ENCODE peak calls at places on chromosomes 4 and X, in five cellular contexts. T, O, L, R and Z are unnamed samples.

GRCh38 chr4:5753366-5753765 is 42.4 kb downstream of the EVC start:
- DNase-seq in O (no peak), L (no peak), T (no peak), R (no peak), Z (no peak)

GRCh38 chrX:141879616-141880015 is 24.1 kb upstream of the MAGEC1 start:
- DNase-seq in T (no peak), L (no peak), O (no peak), R (no peak), Z (no peak)

GRCh38 chr4:74120086-74120485 is 21.1 kb upstream of the CXCL2 start:
- DNase-seq in O (no peak), R (no peak), T (no peak), L (no peak), Z (no peak)

GRCh38 chr4:74632634-74633033 is 161.7 kb downstream of the BTC start:
- DNase-seq in L (no peak), O (peak; percentile 36), R (peak; percentile 9), T (no peak), Z (no peak)

GRCh38 chrX:95754411-95754810 is 930.2 kb upstream of the DIAPH2 start:
- DNase-seq in T (no peak), R (no peak), O (no peak), L (no peak), Z (no peak)

GRCh38 chr4:26992657-26993361 is 132.2 kb downstream of the STIM2 start:
- DNase-seq in T (peak; percentile 20), O (no peak), L (peak; percentile 48), R (peak; percentile 75), Z (no peak)

GRCh38 chr4:38308728-38309315 is 348.6 kb downstream of the PTTG2 start:
- DNase-seq in R (no peak), T (no peak), L (no peak), O (no peak), Z (no peak)

GRCh38 chr4:108788731-108789130 is 25.9 kb upstream of the ETNPPL start:
- DNase-seq in L (no peak), T (no peak), O (no peak), R (no peak), Z (no peak)

GRCh38 chr4:131609039-131609438 is 1540.1 kb upstream of the PCDH10 start:
- DNase-seq in L (no peak), T (no peak), O (no peak), R (no peak), Z (no peak)

GRCh38 chr4:57114973-57115372 is 4.8 kb upstream of the IGFBP7 start:
- DNase-seq in T (no peak), L (no peak), O (no peak), R (no peak), Z (no peak)

GRCh38 chr4:6965329-6965728 is 55.7 kb downstream of the TBC1D14 start:
- DNase-seq in O (no peak), T (no peak), L (no peak), R (no peak), Z (no peak)

GRCh38 chr4:81905966-81906365 is 434.3 kb upstream of the RASGEF1B start:
- DNase-seq in O (no peak), T (peak; percentile 63), R (no peak), L (no peak), Z (no peak)

GRCh38 chr4:60296381-60296780 is 903.7 kb upstream of the ADGRL3 start:
- DNase-seq in O (no peak), T (no peak), L (no peak), R (no peak), Z (no peak)

GRCh38 chr4:181777518-181777917 is 465.7 kb upstream of the TENM3 start:
- DNase-seq in L (no peak), T (no peak), O (no peak), R (no peak), Z (no peak)

GRCh38 chr4:173257732-173258717 is 76.1 kb downstream of the HMGB2 start:
- DNase-seq in R (peak; percentile 61), L (peak; percentile 67), T (peak; percentile 75), O (peak; percentile 51), Z (no peak)

GRCh38 chr4:8265171-8265929 is 4.2 kb upstream of the HTRA3 start:
- DNase-seq in T (no peak), L (no peak), O (no peak), R (no peak), Z (no peak)

GRCh38 chr4:119589165-119589564 is 39.4 kb downstream of the PDE5A start:
- DNase-seq in R (no peak), L (no peak), O (no peak), T (no peak), Z (no peak)

GRCh38 chr4:66923081-66923865 is 622.0 kb downstream of the CENPC start:
- DNase-seq in T (no peak), O (no peak), L (no peak), R (no peak), Z (no peak)

GRCh38 chr4:52659016-52659721 is at the start of gene USP46:
- DNase-seq in T (peak; percentile 93), R (peak; percentile 81), L (peak; percentile 77), O (peak; percentile 84), Z (peak; percentile 63)

GRCh38 chr4:80202190-80202711 is 4.9 kb downstream of the PRDM8 start:
- DNase-seq in T (peak; percentile 86), O (peak; percentile 90), R (peak; percentile 81), L (peak; percentile 91), Z (peak; percentile 90)

GRCh38 chr4:81052119-81053068 is 21.9 kb downstream of the BMP3 start:
- DNase-seq in R (peak; percentile 28), T (peak; percentile 75), O (peak; percentile 63), L (no peak), Z (peak; percentile 71)

GRCh38 chr4:15906024-15906443 is 32.5 kb downstream of the FGFBP1 start:
- DNase-seq in T (peak; percentile 68), O (peak; percentile 84), L (no peak), R (no peak), Z (no peak)

GRCh38 chrX:116010939-116011338 is 159.6 kb upstream of the AGTR2 start:
- DNase-seq in R (no peak), T (no peak), L (no peak), O (no peak), Z (no peak)

GRCh38 chr4:78800965-78801364 is 24.8 kb downstream of the BMP2K start:
- DNase-seq in T (no peak), L (no peak), O (no peak), R (no peak), Z (no peak)

GRCh38 chr4:140579278-140579677 is 10.5 kb upstream of the UCP1 start:
- DNase-seq in T (no peak), R (no peak), L (no peak), O (no peak), Z (no peak)

GRCh38 chr4:102594000-102594399 is 92.8 kb downstream of the NFKB1 start:
- DNase-seq in T (no peak), O (no peak), L (no peak), R (no peak), Z (no peak)

GRCh38 chr4:545612-546011 is 30.5 kb downstream of the TMEM271 start:
- DNase-seq in T (no peak), L (no peak), O (no peak), R (no peak), Z (no peak)

GRCh38 chr4:186200436-186201409 is 9.4 kb downstream of the CYP4V2 start:
- DNase-seq in R (no peak), L (no peak), T (no peak), O (no peak), Z (no peak)

GRCh38 chr4:186203391-186203802 is 12.0 kb downstream of the CYP4V2 start:
- DNase-seq in O (no peak), T (peak; percentile 14), L (no peak), R (no peak), Z (no peak)

GRCh38 chr4:186204103-186204559 is 12.8 kb downstream of the CYP4V2 start:
- DNase-seq in O (no peak), T (no peak), R (no peak), L (no peak), Z (no peak)

GRCh38 chr4:186202490-186203140 is 11.2 kb downstream of the CYP4V2 start:
- DNase-seq in R (no peak), O (no peak), L (no peak), T (no peak), Z (no peak)

DNA sequence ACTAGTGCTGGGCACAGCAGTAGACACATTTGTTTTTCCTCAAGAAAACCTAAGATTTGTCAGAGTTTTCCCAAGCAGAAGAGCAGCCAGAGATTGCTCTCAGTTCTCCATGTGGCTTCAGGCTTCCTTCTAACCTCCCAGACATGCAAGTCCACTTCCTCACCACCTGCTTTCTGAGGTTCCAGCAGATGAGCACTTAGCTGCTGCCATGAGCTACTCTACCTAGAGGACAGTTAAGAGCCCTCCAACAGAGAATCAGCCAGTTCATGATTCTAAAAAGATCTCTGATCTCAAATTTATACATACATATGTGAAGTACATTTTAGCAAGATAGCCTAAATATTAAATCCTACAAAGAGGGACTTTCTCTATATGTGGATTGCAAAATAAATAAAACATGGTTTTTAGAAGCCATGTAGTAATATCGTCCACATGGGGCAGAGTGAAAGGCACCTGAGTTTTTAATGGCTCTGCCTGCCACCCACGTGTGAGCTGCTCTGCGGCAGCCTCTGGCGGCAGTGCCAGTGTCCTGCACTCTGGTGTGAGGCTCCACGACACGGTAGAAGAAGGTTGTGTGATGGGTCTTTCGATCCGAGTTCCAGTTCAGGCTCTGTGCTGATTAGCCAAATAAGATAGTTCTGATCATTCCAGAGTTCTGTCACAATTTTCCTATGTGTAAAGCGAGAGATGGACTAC is 10.3 kb downstream of the CYP4V2 start:
- DNase-seq in L (no peak), R (no peak), T (peak; percentile 64), O (no peak), Z (no peak)
- TF ChIP-seq CTCF in L (no peak), R (peak; percentile 52), T (peak; percentile 47), O (peak; percentile 61), Z (peak; percentile 42)

DNA sequence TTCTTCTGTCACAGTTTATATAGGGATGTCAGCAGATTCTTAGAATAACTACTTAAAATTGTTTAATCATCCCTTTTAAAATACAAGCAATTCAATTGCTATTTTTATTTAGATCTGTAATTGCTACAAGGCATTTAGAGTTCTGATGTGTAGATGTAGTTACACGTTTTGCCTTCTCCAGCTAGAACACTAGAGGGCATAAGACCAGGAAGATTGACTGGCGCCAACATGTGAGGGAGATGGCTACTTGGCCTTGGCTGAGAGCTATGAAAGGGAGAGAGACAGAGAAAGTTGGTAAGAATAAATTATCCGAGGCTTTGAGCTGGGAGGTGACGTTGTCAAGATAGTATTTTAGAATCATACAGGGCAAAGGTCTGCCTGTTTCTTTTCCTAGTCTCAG is 563.7 kb upstream of the PRKX start:
- DNase-seq in L (no peak), R (no peak), O (no peak), T (no peak), Z (no peak)
- TF ChIP-seq CTCF in L (no peak), R (no peak), O (no peak), T (peak; percentile 12), Z (no peak)

GRCh38 chr4:10015140-10015753 is 6.0 kb downstream of the SLC2A9 start:
- DNase-seq in L (no peak), O (no peak), T (peak; percentile 58), R (peak; percentile 42), Z (no peak)

GRCh38 chr4:10011277-10011676 is 10.0 kb downstream of the SLC2A9 start:
- DNase-seq in R (no peak), L (no peak), O (no peak), T (no peak), Z (no peak)

GRCh38 chr4:10016169-10016568 is 5.1 kb downstream of the SLC2A9 start:
- DNase-seq in O (no peak), T (no peak), R (no peak), L (no peak), Z (no peak)

GRCh38 chr4:10011885-10012284 is 9.4 kb downstream of the SLC2A9 start:
- DNase-seq in L (no peak), O (no peak), T (no peak), R (no peak), Z (no peak)

GRCh38 chr4:10013722-10014121 is 7.6 kb downstream of the SLC2A9 start:
- DNase-seq in T (peak; percentile 70), L (no peak), R (peak; percentile 37), O (peak; percentile 62), Z (peak; percentile 51)
- TF ChIP-seq CTCF in T (peak; percentile 41), L (no peak), R (peak; percentile 48), O (peak; percentile 45), Z (peak; percentile 34)

GRCh38 chrX:79270401-79270800 is 96.7 kb downstream of the ITM2A start:
- DNase-seq in L (no peak), R (peak; percentile 44), O (peak; percentile 46), T (no peak), Z (no peak)
- TF ChIP-seq CTCF in L (no peak), R (peak; percentile 50), O (peak; percentile 42), T (peak; percentile 9), Z (no peak)